ENCODE peak calls at places on chromosomes 4 and X, in nine cellular contexts. D is central memory CD4-positive, alpha-beta T cell; B is anterior cingulate cortex; P is stomach; Q is cardiac muscle cell; N is effector CD4-positive, alpha-beta T cell; S is activated naive CD8-positive, alpha-beta T cell treated with anti-CD3 and anti-CD28 coated beads, Interleukin-2, amount 50 U/mL, for 24 hours; Z is SK-N-SH; E is T-cell. A is an unnamed sample.
A peak's percentile ranks its signal among the peaks of the same experiment; 100 is the strongest.

GRCh38 chrX:153933751-153934472 is 925 bp downstream of the NAA10 start:
- DNase-seq in D (no peak), B (no peak), P (no peak), Q (no peak), N (no peak), S (no peak), Z (no peak), E (no peak), A (no peak)

GRCh38 chr4:132513491-132513890 is 635.6 kb upstream of the PCDH10 start:
- DNase-seq in D (no peak), B (no peak), P (no peak), Q (no peak), N (no peak), S (no peak), Z (no peak), E (no peak), A (no peak)

GRCh38 chrX:39899876-39900787 is 197.6 kb downstream of the BCOR start:
- DNase-seq in D (no peak), B (no peak), P (no peak), Q (no peak), N (no peak), S (no peak), Z (peak; percentile 62), E (no peak), A (no peak)

GRCh38 chrX:1486749-1487361 is 34.1 kb upstream of the ASMTL start:
- DNase-seq in D (no peak), B (no peak), P (no peak), Q (no peak), N (no peak), S (peak; percentile 1), Z (no peak), E (no peak), A (peak; percentile 18)

GRCh38 chr4:118842055-118842454 is 6.1 kb upstream of the SEC24D start:
- DNase-seq in D (no peak), B (no peak), P (no peak), Q (no peak), N (no peak), S (no peak), Z (no peak), E (no peak), A (no peak)

GRCh38 chrX:38044682-38045081 is 38.3 kb downstream of the SYTL5 start:
- DNase-seq in D (no peak), B (no peak), P (no peak), Q (no peak), N (no peak), S (no peak), Z (no peak), E (no peak), A (no peak)

GRCh38 chr4:8342651-8343050 is 73.1 kb downstream of the HTRA3 start:
- DNase-seq in D (no peak), B (no peak), P (peak; percentile 8), Q (no peak), N (no peak), S (no peak), Z (peak; percentile 60), E (no peak), A (no peak)

GRCh38 chrX:43970528-43970927 is 2.7 kb downstream of the NDP start:
- DNase-seq in D (no peak), B (no peak), P (no peak), Q (no peak), N (no peak), S (no peak), Z (no peak), E (no peak), A (no peak)

GRCh38 chr4:118337954-118338353 is 14.8 kb downstream of the PRSS12 start:
- DNase-seq in D (no peak), B (no peak), P (no peak), Q (no peak), N (no peak), S (no peak), Z (no peak), E (no peak), A (no peak)

GRCh38 chr4:8192748-8193738 is 6.0 kb upstream of the SH3TC1 start:
- DNase-seq in D (no peak), B (no peak), P (peak; percentile 82), Q (no peak), N (no peak), S (peak; percentile 30), Z (peak; percentile 78), E (peak; percentile 20), A (peak; percentile 58)

GRCh38 chr4:2981256-2981804 is 18.0 kb downstream of the GRK4 start:
- DNase-seq in D (no peak), B (no peak), P (no peak), Q (no peak), N (no peak), S (no peak), Z (no peak), E (no peak), A (no peak)

GRCh38 chr4:29277381-29277780 is 1442.8 kb upstream of the PCDH7 start:
- DNase-seq in D (no peak), B (no peak), P (no peak), Q (no peak), N (no peak), S (no peak), Z (no peak), E (no peak), A (no peak)

GRCh38 chr4:123361195-123361861 is 35.3 kb upstream of the SPRY1 start:
- DNase-seq in D (no peak), B (no peak), P (no peak), Q (no peak), N (no peak), S (no peak), Z (no peak), E (no peak), A (no peak)

GRCh38 chr4:84967292-84967651 is 782 bp upstream of the WDFY3 start:
- DNase-seq in D (no peak), B (no peak), P (no peak), Q (no peak), N (no peak), S (no peak), Z (no peak), E (no peak), A (no peak)

GRCh38 chr4:162849922-162850321 is 316.8 kb downstream of the NAF1 start:
- DNase-seq in D (no peak), B (no peak), P (no peak), Q (no peak), N (no peak), S (no peak), Z (no peak), E (no peak), A (no peak)

GRCh38 chr4:153781717-153782416 is 7.0 kb downstream of the SFRP2 start:
- DNase-seq in D (no peak), B (no peak), P (no peak), Q (no peak), N (no peak), S (no peak), Z (no peak), E (no peak), A (no peak)